ENCODE peak calls at places on chromosome 20, in four cellular contexts. E is activated naive CD4-positive, alpha-beta T cell treated with anti-CD3 and anti-CD28 coated beads, Interleukin-2, amount 10 ng/mL, durations not matched to agents 7 days and 5 days; T is NCI-H510A treated with DMSO at 0.1 percent for 48 hours; F is NCI-H1436. P is an unnamed sample.
A peak's percentile ranks its signal among the peaks of the same experiment; 100 is the strongest.

GRCh38 chr20:325043-325888 is at the start of gene SOX12:
- DNase-seq in T (peak; percentile 96), E (peak; percentile 98), F (peak; percentile 93), P (peak; percentile 93)

GRCh38 chr20:38049800-38050199 is 16.3 kb downstream of the RPRD1B start:
- DNase-seq in E (no peak), T (no peak), F (no peak), P (no peak)

GRCh38 chr20:59518881-59519706 is 85.2 kb upstream of the PHACTR3 start:
- DNase-seq in T (peak; percentile 24), E (peak; percentile 37), F (peak; percentile 25), P (peak; percentile 15)

GRCh38 chr20:20065366-20065765 is 13.0 kb downstream of the CFAP61 start:
- DNase-seq in F (no peak), T (no peak), E (no peak), P (no peak)

GRCh38 chr20:9439806-9440205 is 74.6 kb upstream of the LAMP5 start:
- DNase-seq in E (no peak), F (no peak), T (no peak), P (no peak)

GRCh38 chr20:62751551-62752150 is 43.0 kb downstream of the NTSR1 start:
- DNase-seq in E (no peak), F (no peak), T (no peak), P (no peak)

GRCh38 chr20:13883425-13883824 is 98.6 kb downstream of the NDUFAF5 start:
- DNase-seq in T (peak; percentile 44), F (no peak), E (no peak), P (no peak)

GRCh38 chr20:63183422-63184146 is 32.3 kb downstream of the YTHDF1 start:
- DNase-seq in E (peak; percentile 70), T (peak; percentile 6), F (peak; percentile 20), P (peak; percentile 40)

GRCh38 chr20:61933481-61933950 is 132.2 kb downstream of the TAF4 start:
- DNase-seq in T (no peak), E (peak; percentile 3), F (no peak), P (no peak)

GRCh38 chr20:43457640-43458421 is at the start of gene SRSF6:
- DNase-seq in T (peak; percentile 63), E (peak; percentile 93), F (peak; percentile 91), P (peak; percentile 91)

GRCh38 chr20:3172933-3173581 is at the start of gene LZTS3:
- DNase-seq in T (peak; percentile 38), F (peak; percentile 75), E (peak; percentile 88), P (peak; percentile 34)

GRCh38 chr20:6731951-6732580 is 35.4 kb upstream of the BMP2 start:
- DNase-seq in T (no peak), E (no peak), F (no peak), P (no peak)

GRCh38 chr20:1478566-1478965 is 11.9 kb upstream of the NSFL1C start:
- DNase-seq in T (no peak), E (no peak), F (no peak), P (no peak)

GRCh38 chr20:1420066-1420465 is 27.2 kb upstream of the FKBP1A start:
- DNase-seq in E (no peak), F (no peak), T (no peak), P (no peak)

GRCh38 chr20:32031007-32031958 is 20.8 kb upstream of the HCK start:
- DNase-seq in E (peak; percentile 70), T (peak; percentile 72), F (peak; percentile 34), P (peak; percentile 85)

GRCh38 chr20:47963022-47963421 is 177.7 kb upstream of the SULF2 start:
- DNase-seq in F (no peak), T (no peak), E (no peak), P (no peak)

GRCh38 chr20:47847882-47848485 is 62.7 kb upstream of the SULF2 start:
- DNase-seq in E (no peak), T (no peak), F (no peak), P (no peak)

GRCh38 chr20:11083841-11084240 is 410.0 kb upstream of the JAG1 start:
- DNase-seq in E (no peak), F (no peak), T (no peak), P (no peak)

GRCh38 chr20:11906626-11907480 is 10.8 kb upstream of the BTBD3 start:
- DNase-seq in F (no peak), E (no peak), T (peak; percentile 60), P (peak; percentile 30)

GRCh38 chr20:19817017-19817416 is 59.0 kb downstream of the RIN2 start:
- DNase-seq in F (no peak), E (no peak), T (no peak), P (no peak)

GRCh38 chr20:4966826-4967751 is 34.2 kb downstream of the SLC23A2 start:
- DNase-seq in F (no peak), E (no peak), T (peak; percentile 14), P (no peak)

GRCh38 chr20:58048096-58048702 is 180.3 kb downstream of the ANKRD60 start:
- DNase-seq in F (no peak), E (peak; percentile 25), T (no peak), P (no peak)

GRCh38 chr20:36861875-36862801 is 13.8 kb upstream of the TLDC2 start:
- DNase-seq in F (no peak), E (no peak), T (peak; percentile 85), P (peak; percentile 81)

GRCh38 chr20:44646641-44647274 is 4.7 kb downstream of the ADA start:
- DNase-seq in T (no peak), F (no peak), E (no peak), P (no peak)

GRCh38 chr20:47336013-47336754 is 20.3 kb downstream of the ZMYND8 start:
- DNase-seq in T (no peak), F (no peak), E (no peak), P (no peak)

GRCh38 chr20:17557675-17558006 is 12.2 kb upstream of the DSTN start:
- DNase-seq in E (no peak), T (peak; percentile 91), F (no peak), P (no peak)

GRCh38 chr20:43925215-43925614 is 10.6 kb downstream of the TOX2 start:
- DNase-seq in F (no peak), T (no peak), E (no peak), P (no peak)

GRCh38 chr20:20782221-20782620 is 69.8 kb upstream of the RALGAPA2 start:
- DNase-seq in E (no peak), T (no peak), F (no peak), P (no peak)

GRCh38 chr20:23161968-23162696 is 76.0 kb upstream of the CD93 start:
- DNase-seq in F (peak; percentile 83), T (peak; percentile 99), E (no peak), P (peak; percentile 80)